ENCODE peak calls at places on chromosome 9, in seven cellular contexts. T is astrocyte of the hippocampus; K is foreskin fibroblast; V is WERI-Rb-1; N is AG09309; M is CD8-positive, alpha-beta T cell; Q is breast epithelium. P is an unnamed sample.

GRCh38 chr9:106874657-106875056 is 11.7 kb downstream of the ZNF462 start:
- DNase-seq in Q (no peak), K (no peak), N (no peak), T (no peak), V (no peak), M (no peak), P (no peak)

GRCh38 chr9:37191403-37192089 is 71.2 kb downstream of the ZCCHC7 start:
- DNase-seq in N (no peak), K (no peak), T (no peak), V (peak), Q (no peak), M (no peak), P (no peak)

GRCh38 chr9:35948901-35949318 is 9.0 kb downstream of the OR2S2 start:
- DNase-seq in M (no peak), T (no peak), V (no peak), Q (peak), K (no peak), N (no peak), P (no peak)

GRCh38 chr9:127753148-127753547 is 18.1 kb upstream of the TOR2A start:
- DNase-seq in N (no peak), M (no peak), Q (no peak), K (no peak), V (no peak), T (no peak), P (no peak)

GRCh38 chr9:37027582-37028424 is 6.3 kb downstream of the PAX5 start:
- DNase-seq in M (peak), Q (peak), K (peak), V (peak), T (peak), N (peak), P (peak)

GRCh38 chr9:13264788-13265187 is 14.7 kb downstream of the MPDZ start:
- DNase-seq in M (no peak), N (no peak), V (no peak), K (no peak), T (peak), Q (peak), P (no peak)

GRCh38 chr9:21810881-21811280 is 8.4 kb downstream of the MTAP start:
- DNase-seq in M (no peak), T (peak), V (no peak), K (no peak), N (no peak), Q (no peak), P (no peak)

GRCh38 chr9:69186841-69187611 is 12.9 kb downstream of the TJP2 start:
- DNase-seq in Q (no peak), K (no peak), M (no peak), N (no peak), T (peak), V (no peak), P (no peak)

GRCh38 chr9:33163433-33164137 is 3.6 kb downstream of the B4GALT1 start:
- DNase-seq in N (no peak), V (no peak), T (no peak), M (peak), K (no peak), Q (no peak), P (peak)

P was measured in adrenal gland.